ENCODE peak calls at places on chromosomes 7 and 10, in eight cellular contexts. P is Caco-2; A is skeletal muscle cell; U is ACHN; K is DMS153; O is stimulated activated CD4-positive, alpha-beta T cell treated with anti-CD3 and anti-CD28 coated beads, Interleukin-4, amount 100 ng/mL, for 1 hour; X is CD8-positive, alpha-beta memory T cell; D is NCI-H774. R is an unnamed sample.

GRCh38 chr10:4656576-4657194 is 169.3 kb upstream of the AKR1E2 start:
- DNase-seq in P (peak; percentile 53), A (no peak), U (peak; percentile 56), K (no peak), O (peak; percentile 47), X (peak; percentile 23), D (peak; percentile 43), R (no peak)

GRCh38 chr7:30800785-30801252 is 29.6 kb downstream of the MINDY4 start:
- DNase-seq in P (peak; percentile 57), A (peak; percentile 57), U (peak; percentile 85), K (peak; percentile 72), O (no peak), X (peak; percentile 31), D (no peak), R (peak; percentile 57)

GRCh38 chr10:987635-987905 is 664 bp upstream of the GTPBP4 start:
- DNase-seq in P (no peak), A (no peak), U (peak; percentile 33), K (no peak), O (no peak), X (no peak), D (no peak), R (no peak)

GRCh38 chr10:27714349-27714748 is 31.3 kb downstream of the MKX start:
- DNase-seq in P (no peak), A (no peak), U (no peak), K (no peak), O (no peak), X (no peak), D (no peak), R (no peak)

GRCh38 chr10:112926906-112927688 is 22.9 kb upstream of the TCF7L2 start:
- DNase-seq in P (no peak), A (no peak), U (no peak), K (no peak), O (no peak), X (no peak), D (no peak), R (no peak)

GRCh38 chr7:45117582-45117981 is 6.1 kb upstream of the TBRG4 start:
- DNase-seq in P (no peak), A (no peak), U (no peak), K (no peak), O (no peak), X (no peak), D (no peak), R (no peak)

GRCh38 chr7:83614112-83614511 is 34.8 kb downstream of the SEMA3E start:
- DNase-seq in P (no peak), A (no peak), U (no peak), K (no peak), O (no peak), X (no peak), D (no peak), R (no peak)

GRCh38 chr10:60534791-60535389 is 145.2 kb upstream of the ANK3 start:
- DNase-seq in P (no peak), A (no peak), U (no peak), K (no peak), O (no peak), X (no peak), D (no peak), R (no peak)

GRCh38 chr7:36949711-36950600 is 225.7 kb upstream of the AOAH start:
- DNase-seq in P (peak; percentile 61), A (no peak), U (no peak), K (peak; percentile 56), O (no peak), X (no peak), D (no peak), R (peak; percentile 24)